ENCODE peak calls at places on chromosome 11, in eight cellular contexts. T, N, I, B, O, C, L and W are unnamed samples.
A peak's percentile ranks its signal among the peaks of the same experiment; 100 is the strongest.

GRCh38 chr11:8090756-8091155 is 9.7 kb downstream of the TUB start:
- DNase-seq in C (peak; percentile 30), T (peak; percentile 95), B (no peak), I (no peak), N (no peak), L (peak; percentile 75), O (peak; percentile 91), W (no peak)

GRCh38 chr11:95301497-95301896 is 70.5 kb upstream of the SESN3 start:
- DNase-seq in C (peak; percentile 8), I (no peak), L (no peak), B (no peak), T (no peak), N (peak; percentile 30), O (no peak), W (no peak)

GRCh38 chr11:11155962-11156815 is 196.9 kb downstream of the CSNK2A3 start:
- DNase-seq in N (no peak), O (peak; percentile 56), T (peak; percentile 79), I (no peak), B (no peak), C (peak; percentile 33), L (peak; percentile 69), W (no peak)

GRCh38 chr11:130434521-130435223 is 6.3 kb upstream of the ADAMTS8 start:
- DNase-seq in O (peak; percentile 88), C (peak; percentile 96), L (peak; percentile 72), N (peak; percentile 81), T (peak; percentile 91), I (no peak), B (no peak), W (no peak)

GRCh38 chr11:121048464-121049233 is 24.7 kb downstream of the TBCEL start:
- DNase-seq in N (no peak), C (peak; percentile 54), L (no peak), T (no peak), I (no peak), B (no peak), O (no peak), W (no peak)

GRCh38 chr11:67646535-67647336 is 3.8 kb downstream of the ACY3 start:
- DNase-seq in L (no peak), B (no peak), N (no peak), T (no peak), O (no peak), C (no peak), I (no peak), W (no peak)

GRCh38 chr11:69142894-69143293 is 12.8 kb upstream of the SMIM38 start:
- DNase-seq in N (peak; percentile 1), L (no peak), I (no peak), B (no peak), T (no peak), C (no peak), O (no peak), W (no peak)

GRCh38 chr11:7527029-7527428 is 13.2 kb downstream of the PPFIBP2 start:
- DNase-seq in L (no peak), B (no peak), T (no peak), N (no peak), O (no peak), C (no peak), I (no peak), W (no peak)

GRCh38 chr11:96393753-96394348 is 4.0 kb downstream of the JRKL start:
- DNase-seq in C (peak; percentile 78), T (peak; percentile 68), L (no peak), O (peak; percentile 25), N (no peak), I (no peak), B (no peak), W (no peak)

GRCh38 chr11:76670475-76671235 is at the start of gene LRRC32:
- DNase-seq in O (peak; percentile 78), L (peak; percentile 67), I (no peak), N (peak; percentile 45), B (no peak), C (no peak), T (peak; percentile 62), W (no peak)

GRCh38 chr11:57622263-57622662 is 24.8 kb downstream of the SERPING1 start:
- DNase-seq in C (no peak), O (no peak), N (no peak), I (no peak), B (no peak), T (no peak), L (no peak), W (no peak)

GRCh38 chr11:130769782-130770565 is 146.3 kb downstream of the SNX19 start:
- DNase-seq in B (no peak), L (no peak), O (peak; percentile 38), T (no peak), N (no peak), I (no peak), C (no peak), W (no peak)

GRCh38 chr11:79094601-79095000 is 346.2 kb downstream of the TENM4 start:
- DNase-seq in B (no peak), N (no peak), I (no peak), L (no peak), C (no peak), T (no peak), O (no peak), W (no peak)

GRCh38 chr11:103682318-103683184 is 353.9 kb upstream of the DDI1 start:
- DNase-seq in O (peak; percentile 82), N (peak; percentile 46), I (no peak), B (peak; percentile 9), L (peak; percentile 68), C (peak; percentile 74), T (peak; percentile 88), W (no peak)

GRCh38 chr11:45079075-45079444 is 67.4 kb upstream of the PRDM11 start:
- DNase-seq in O (peak; percentile 62), L (no peak), C (no peak), N (no peak), B (no peak), I (no peak), T (no peak), W (no peak)

GRCh38 chr11:4560462-4560861 is 15.5 kb downstream of the OR52M1 start:
- DNase-seq in O (no peak), B (no peak), T (no peak), L (no peak), I (no peak), N (no peak), C (no peak), W (no peak)

GRCh38 chr11:61026121-61027031 is 54.9 kb downstream of the CD6 start:
- DNase-seq in I (no peak), N (no peak), O (no peak), B (no peak), T (no peak), C (no peak), L (no peak), W (no peak)

GRCh38 chr11:68099474-68100405 is 21.4 kb downstream of the CHKA start:
- DNase-seq in N (peak; percentile 95), T (peak; percentile 26), B (no peak), L (no peak), O (no peak), I (no peak), C (peak; percentile 20), W (no peak)

GRCh38 chr11:93099811-93100210 is 98.0 kb downstream of the SLC36A4 start:
- DNase-seq in I (peak; percentile 7), N (no peak), L (no peak), C (no peak), B (no peak), T (no peak), O (no peak), W (no peak)

DNA sequence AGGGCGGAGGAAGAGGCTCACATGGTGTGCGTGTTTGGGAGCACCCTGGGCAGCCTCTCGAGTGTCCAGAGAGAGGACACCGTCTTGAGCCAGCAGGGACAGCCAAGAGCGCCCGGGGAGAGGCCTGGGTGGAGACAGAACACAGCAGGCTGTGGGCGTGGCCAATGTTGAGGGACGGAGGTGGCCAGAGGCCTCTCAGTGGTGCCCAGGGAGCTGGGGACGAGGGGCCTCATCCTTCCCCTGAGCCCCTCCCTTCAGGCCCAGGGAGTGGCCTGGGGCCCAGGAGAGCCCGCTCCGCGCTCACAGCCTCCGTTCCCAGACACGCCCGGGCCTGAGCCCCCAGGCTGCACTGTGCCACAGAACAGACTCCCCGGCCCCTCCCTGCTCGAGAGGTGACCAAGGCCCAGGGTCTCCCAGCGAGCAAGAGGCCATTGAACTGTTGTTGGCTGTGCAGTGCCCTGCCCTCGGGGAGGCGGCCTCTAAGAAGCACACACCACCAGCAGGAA is 48.4 kb downstream of the CDKN1C start:
- DNase-seq in B (no peak), C (peak; percentile 9), N (peak; percentile 82), I (no peak), L (peak; percentile 46), O (peak; percentile 87), T (peak; percentile 65), W (no peak)
- TF ChIP-seq CTCF in B (peak; percentile 9), C (no peak), N (peak; percentile 31), I (peak; percentile 13), L (no peak), O (peak; percentile 34), T (no peak), W (no peak)

GRCh38 chr11:114026355-114026754 is 33.2 kb upstream of the ZBTB16 start:
- DNase-seq in N (no peak), I (no peak), T (peak; percentile 83), O (peak; percentile 66), L (no peak), B (no peak), C (peak; percentile 21), W (no peak)
- TF ChIP-seq CTCF in N (no peak), I (peak; percentile 15), T (peak; percentile 57), O (peak; percentile 48), L (no peak), B (no peak), C (peak; percentile 32), W (no peak)

GRCh38 chr11:17008099-17008498 is 6.1 kb downstream of the PLEKHA7 start:
- DNase-seq in L (no peak), O (no peak), B (no peak), C (no peak), T (no peak), N (peak; percentile 71), I (no peak), W (no peak)

GRCh38 chr11:17013548-17014320 is 480 bp downstream of the PLEKHA7 start:
- DNase-seq in L (peak; percentile 33), N (peak; percentile 62), B (no peak), C (peak; percentile 36), O (peak; percentile 62), T (peak; percentile 58), I (no peak), W (no peak)

GRCh38 chr11:17012179-17012578 is 2.0 kb downstream of the PLEKHA7 start:
- DNase-seq in O (no peak), B (no peak), C (no peak), T (peak; percentile 52), L (no peak), N (no peak), I (no peak), W (no peak)

GRCh38 chr11:17012712-17013547 is 1.3 kb downstream of the PLEKHA7 start:
- DNase-seq in O (peak; percentile 78), C (peak; percentile 94), I (peak; percentile 10), L (peak; percentile 52), B (no peak), N (peak; percentile 78), T (peak; percentile 72), W (peak; percentile 39)

GRCh38 chr11:17010851-17011420 is 3.3 kb downstream of the PLEKHA7 start:
- DNase-seq in I (no peak), N (no peak), C (no peak), L (no peak), O (no peak), T (peak; percentile 53), B (no peak), W (no peak)
- TF ChIP-seq CTCF in I (no peak), N (no peak), C (no peak), L (no peak), O (no peak), T (peak; percentile 46), B (no peak), W (no peak)

DNA sequence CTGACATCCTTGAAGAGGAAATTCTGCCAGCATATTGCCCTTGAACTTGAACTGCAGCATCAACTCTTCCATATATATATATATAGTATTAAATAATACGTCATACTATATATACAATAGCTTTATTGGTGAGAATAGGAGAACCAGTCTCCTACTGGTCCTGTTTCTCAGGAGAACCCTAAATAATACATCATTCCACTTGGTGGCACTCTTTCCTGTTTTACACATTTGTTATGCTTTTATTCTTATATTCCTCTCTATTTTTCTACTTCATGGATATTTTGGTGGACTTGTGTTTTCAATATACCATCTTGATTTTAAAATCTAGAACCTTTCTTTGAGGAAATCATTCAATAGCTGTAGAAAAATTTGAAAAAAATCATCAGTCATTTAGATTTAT is 193.3 kb downstream of the TRPC6 start:
- DNase-seq in T (peak; percentile 3), I (no peak), B (no peak), O (no peak), L (no peak), N (no peak), C (peak; percentile 53), W (no peak)
- TF ChIP-seq CTCF in T (peak; percentile 38), I (peak; percentile 31), B (no peak), O (peak; percentile 36), L (peak; percentile 22), N (no peak), C (peak; percentile 48), W (no peak)